ENCODE peak calls at places on chromosomes 3 and 15, in six cellular contexts. A is cardiac muscle cell, O is neuronal stem cell, X is left lung, Y is astrocyte, Q is foreskin keratinocyte. L is an unnamed sample. For H3K4me1 and H3K27me3, the result is how much of the 10 kb centered on the place peaks cover.

GRCh38 chr15:29747837-29748417 is 74.3 kb downstream of the TJP1 start:
- DNase-seq in X (no peak), O (no peak), Q (no peak), A (no peak), Y (no peak), L (no peak)

GRCh38 chr3:177742273-177742672 is 545.0 kb upstream of the TBL1XR1 start:
- DNase-seq in X (no peak), A (no peak), Y (no peak), Q (no peak), O (no peak), L (no peak)

GRCh38 chr15:62269504-62269903 is 104.4 kb upstream of the C2CD4B start:
- DNase-seq in O (no peak), A (peak), Y (no peak), X (no peak), Q (peak), L (no peak)

GRCh38 chr15:74869726-74870407 is 3.3 kb downstream of the SCAMP2 start:
- DNase-seq in X (peak), Y (no peak), Q (no peak), A (no peak), O (no peak), L (no peak)

GRCh38 chr15:81853349-81853748 is 192.5 kb downstream of the MEX3B start:
- DNase-seq in Y (no peak), A (no peak), X (no peak), O (no peak), Q (no peak), L (no peak)

GRCh38 chr3:81778678-81779182 is 17.3 kb upstream of the GBE1 start:
- DNase-seq in X (no peak), A (no peak), Y (peak), Q (no peak), O (no peak), L (no peak)

GRCh38 chr3:177329854-177330253 is 132.6 kb upstream of the TBL1XR1 start:
- DNase-seq in Y (no peak), X (no peak), O (no peak), Q (no peak), A (no peak), L (no peak)

GRCh38 chr3:159643406-159643805 is 345.2 kb upstream of the IL12A start:
- DNase-seq in A (no peak), Q (no peak), Y (no peak), O (no peak), X (no peak), L (no peak)

DNA sequence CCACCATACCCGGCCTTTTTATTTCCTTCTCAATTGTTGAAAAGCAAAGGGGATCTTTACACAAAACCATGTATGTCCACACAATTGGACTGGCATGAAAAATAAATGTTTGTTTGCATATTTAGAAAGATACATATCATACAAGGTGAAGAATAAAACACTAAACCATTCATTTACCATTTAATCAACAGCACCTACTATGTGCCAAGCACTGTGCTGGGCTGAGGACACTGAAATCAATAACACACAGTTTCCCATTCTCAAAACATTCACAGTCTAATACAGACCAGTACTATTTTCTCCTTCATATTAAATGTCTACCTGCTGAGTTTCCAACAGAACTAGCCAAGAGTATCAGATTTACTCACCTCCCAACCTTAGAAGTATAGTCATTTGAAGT is 84.7 kb downstream of the IGF2BP2 start:
- DNase-seq in X (no peak), Y (no peak), O (no peak), A (no peak), Q (no peak), L (no peak)
- H3K4me1 ChIP-seq in X (under half), Y (under half), O (under half), A (under half), Q (under half), L (under half)

GRCh38 chr3:51954713-51955112 is 468 bp upstream of the GPR62 start:
- DNase-seq in Y (no peak), X (no peak), A (no peak), O (no peak), Q (no peak), L (no peak)
- H3K27me3 ChIP-seq in Y (under half), X (under half), A (under half), O (under half), Q (under half), L (under half)

GRCh38 chr3:172078721-172079120 is 39.3 kb downstream of the FNDC3B start:
- DNase-seq in A (no peak), X (no peak), O (no peak), Q (no peak), Y (no peak), L (no peak)
- H3K4me1 ChIP-seq in A (under half), X (under half), O (under half), Q (under half), Y (under half), L (under half)

DNA sequence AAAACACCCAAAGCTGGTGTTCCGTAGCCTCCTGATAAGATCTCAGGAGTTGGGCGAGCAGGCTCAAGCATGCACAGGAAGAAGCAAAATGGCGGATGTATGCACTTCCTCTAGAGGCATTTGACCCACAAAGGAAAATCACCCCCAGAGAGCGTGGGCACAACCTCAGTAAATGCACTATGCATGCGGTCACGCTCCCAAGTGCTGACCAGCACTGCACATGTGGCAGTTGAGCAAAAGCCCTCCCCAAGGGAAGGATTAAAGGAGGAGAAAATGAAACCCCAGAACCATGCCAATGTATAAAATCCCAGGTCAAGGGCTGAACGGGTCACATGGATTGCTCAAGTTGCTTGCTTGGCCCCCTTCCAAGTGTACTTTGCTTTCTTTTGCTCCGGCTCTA is 289.4 kb upstream of the IGF1R start:
- DNase-seq in Y (no peak), O (no peak), A (no peak), Q (no peak), X (no peak), L (no peak)
- H3K27me3 ChIP-seq in Y (under half), O (under half), A (under half), Q (under half), X (under half), L (under half)

DNA sequence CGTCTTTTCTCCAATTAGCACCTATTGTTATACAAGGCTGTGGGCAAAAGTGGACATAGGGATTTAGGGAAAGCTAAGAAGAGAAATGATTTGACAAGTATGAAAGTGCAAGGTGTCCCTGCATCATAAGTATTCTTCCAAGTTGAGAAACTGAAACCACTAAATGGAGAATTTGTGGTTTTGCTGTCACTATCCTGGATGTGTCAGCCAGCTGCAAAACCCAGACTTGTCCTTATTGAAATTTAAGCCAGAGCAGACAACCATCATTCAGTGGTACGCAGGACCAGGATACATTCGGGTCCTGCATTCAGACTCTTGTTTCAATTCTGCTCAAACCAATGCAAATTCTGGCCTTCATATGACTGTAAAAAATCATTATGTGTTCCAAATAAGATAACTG is 384.8 kb upstream of the TGFBR2 start:
- DNase-seq in Q (no peak), X (no peak), Y (peak), O (no peak), A (no peak), L (no peak)
- H3K4me1 ChIP-seq in Q (under half), X (under half), Y (under half), O (under half), A (under half), L (under half)

GRCh38 chr3:40516201-40516600 is 8.6 kb upstream of the ZNF621 start:
- DNase-seq in X (no peak), Y (peak), Q (no peak), A (no peak), O (no peak), L (no peak)

GRCh38 chr3:40523781-40524180 is 979 bp upstream of the ZNF621 start:
- DNase-seq in X (no peak), Q (no peak), Y (no peak), A (no peak), O (no peak), L (no peak)

GRCh38 chr3:40521254-40521653 is 3.5 kb upstream of the ZNF621 start:
- DNase-seq in O (no peak), Y (no peak), A (no peak), X (no peak), Q (no peak), L (no peak)

GRCh38 chr3:40518067-40518466 is 6.7 kb upstream of the ZNF621 start:
- DNase-seq in A (no peak), X (no peak), Y (no peak), O (no peak), Q (no peak), L (no peak)

GRCh38 chr3:40518848-40519247 is 5.9 kb upstream of the ZNF621 start:
- DNase-seq in O (no peak), A (no peak), X (no peak), Y (no peak), Q (no peak), L (no peak)
- H3K27me3 ChIP-seq in O (under half), A (under half), X (under half), Y (under half), Q (under half), L (under half)

GRCh38 chr3:42736531-42736930 is 33.9 kb upstream of the HHATL start:
- DNase-seq in X (no peak), Q (no peak), O (no peak), Y (no peak), A (no peak), L (no peak)

GRCh38 chr3:42736081-42736480 is 33.5 kb upstream of the HHATL start:
- DNase-seq in Q (no peak), Y (no peak), A (no peak), X (no peak), O (no peak), L (no peak)

GRCh38 chr3:42735021-42735420 is 32.4 kb upstream of the HHATL start:
- DNase-seq in X (peak), Y (no peak), A (no peak), Q (no peak), O (no peak), L (no peak)

GRCh38 chr3:42734263-42734860 is 31.8 kb upstream of the HHATL start:
- DNase-seq in Q (no peak), Y (no peak), O (no peak), X (peak), A (no peak), L (no peak)

GRCh38 chr3:42735609-42736008 is 33.0 kb upstream of the HHATL start:
- DNase-seq in Q (no peak), O (no peak), A (no peak), Y (no peak), X (no peak), L (no peak)
- H3K4me1 ChIP-seq in Q (under half), O (under half), A (under half), Y (under half), X (under half), L (under half)

DNA sequence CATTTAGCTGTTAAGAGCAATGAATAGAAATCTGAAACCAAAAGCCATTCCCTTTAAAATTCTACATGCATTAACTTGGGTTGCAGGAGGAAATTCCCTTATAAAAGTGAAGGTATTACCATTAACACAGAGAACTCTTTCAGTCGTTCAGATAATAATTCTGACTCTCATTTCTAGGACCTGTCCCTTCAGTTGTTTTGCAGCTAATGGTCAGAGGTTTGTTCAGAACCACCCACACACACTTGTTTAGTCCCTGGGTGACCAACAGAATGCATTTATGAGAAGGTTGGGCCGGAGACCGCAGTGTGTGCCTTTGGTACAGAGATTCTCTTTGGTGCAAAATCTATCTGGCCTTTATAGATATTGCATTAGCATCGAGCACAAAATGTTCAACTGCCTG is 492.5 kb downstream of the NLGN1 start:
- DNase-seq in Q (no peak), O (no peak), A (no peak), X (no peak), Y (no peak), L (no peak)
- H3K27me3 ChIP-seq in Q (under half), O (under half), A (under half), X (under half), Y (under half), L (under half)